ENCODE peak calls at places on chromosomes 1 and 21, in eight cellular contexts. One of them, this sample, is unnamed.

GRCh38 chr1:117632269-117633067 is 26.6 kb downstream of the TENT5C start:
- DNase-seq in stimulated activated CD4-positive, alpha-beta T cell treated with anti-CD3 and anti-CD28 coated beads, Interleukin-1b, Interleukin-23, amount 100 ng/mL, for 24 hours: no peak
- DNase-seq in stimulated activated effector memory CD8-positive, alpha-beta T cell treated with anti-CD3 and anti-CD28 coated beads, Interleukin-12 subunit alpha, Interleukin-12 subunit beta, amount 100 ng/mL, for 72 hours: no peak
- DNase-seq in astrocyte of the spinal cord: no peak
- DNase-seq in NCI-H1105 treated with DMSO at 0.1 percent for 48 hours: no peak
- DNase-seq in A172: no peak
- DNase-seq in hepatic stellate cell: no peak
- DNase-seq in Kasumi-1: no peak
- DNase-seq in this sample: no peak

GRCh38 chr1:9929431-9930385 is 13.5 kb downstream of the LZIC start:
- DNase-seq in stimulated activated CD4-positive, alpha-beta T cell treated with anti-CD3 and anti-CD28 coated beads, Interleukin-1b, Interleukin-23, amount 100 ng/mL, for 24 hours: no peak
- DNase-seq in stimulated activated effector memory CD8-positive, alpha-beta T cell treated with anti-CD3 and anti-CD28 coated beads, Interleukin-12 subunit alpha, Interleukin-12 subunit beta, amount 100 ng/mL, for 72 hours: no peak
- DNase-seq in astrocyte of the spinal cord: no peak
- DNase-seq in NCI-H1105 treated with DMSO at 0.1 percent for 48 hours: no peak
- DNase-seq in A172: no peak
- DNase-seq in hepatic stellate cell: no peak
- DNase-seq in Kasumi-1: no peak
- DNase-seq in this sample: no peak

GRCh38 chr1:191096405-191096804 is 618.7 kb upstream of the BRINP3 start:
- DNase-seq in stimulated activated CD4-positive, alpha-beta T cell treated with anti-CD3 and anti-CD28 coated beads, Interleukin-1b, Interleukin-23, amount 100 ng/mL, for 24 hours: no peak
- DNase-seq in stimulated activated effector memory CD8-positive, alpha-beta T cell treated with anti-CD3 and anti-CD28 coated beads, Interleukin-12 subunit alpha, Interleukin-12 subunit beta, amount 100 ng/mL, for 72 hours: no peak
- DNase-seq in astrocyte of the spinal cord: no peak
- DNase-seq in NCI-H1105 treated with DMSO at 0.1 percent for 48 hours: no peak
- DNase-seq in A172: no peak
- DNase-seq in hepatic stellate cell: no peak
- DNase-seq in Kasumi-1: no peak
- DNase-seq in this sample: no peak

GRCh38 chr21:41727784-41728763 is 38.8 kb downstream of the RIPK4 start:
- DNase-seq in stimulated activated CD4-positive, alpha-beta T cell treated with anti-CD3 and anti-CD28 coated beads, Interleukin-1b, Interleukin-23, amount 100 ng/mL, for 24 hours: no peak
- DNase-seq in stimulated activated effector memory CD8-positive, alpha-beta T cell treated with anti-CD3 and anti-CD28 coated beads, Interleukin-12 subunit alpha, Interleukin-12 subunit beta, amount 100 ng/mL, for 72 hours: no peak
- DNase-seq in astrocyte of the spinal cord: no peak
- DNase-seq in NCI-H1105 treated with DMSO at 0.1 percent for 48 hours: no peak
- DNase-seq in A172: no peak
- DNase-seq in hepatic stellate cell: no peak
- DNase-seq in Kasumi-1: no peak
- DNase-seq in this sample: no peak

GRCh38 chr21:41816583-41817165 is 49.8 kb upstream of the RIPK4 start:
- DNase-seq in stimulated activated CD4-positive, alpha-beta T cell treated with anti-CD3 and anti-CD28 coated beads, Interleukin-1b, Interleukin-23, amount 100 ng/mL, for 24 hours: peak; percentile 28
- DNase-seq in stimulated activated effector memory CD8-positive, alpha-beta T cell treated with anti-CD3 and anti-CD28 coated beads, Interleukin-12 subunit alpha, Interleukin-12 subunit beta, amount 100 ng/mL, for 72 hours: peak; percentile 31
- DNase-seq in astrocyte of the spinal cord: peak; percentile 50
- DNase-seq in NCI-H1105 treated with DMSO at 0.1 percent for 48 hours: peak; percentile 32
- DNase-seq in A172: peak; percentile 32
- DNase-seq in hepatic stellate cell: peak; percentile 83
- DNase-seq in Kasumi-1: peak; percentile 56
- DNase-seq in this sample: peak; percentile 76

GRCh38 chr1:66944330-66945274 is 19.8 kb downstream of the MIER1 start:
- DNase-seq in stimulated activated CD4-positive, alpha-beta T cell treated with anti-CD3 and anti-CD28 coated beads, Interleukin-1b, Interleukin-23, amount 100 ng/mL, for 24 hours: no peak
- DNase-seq in stimulated activated effector memory CD8-positive, alpha-beta T cell treated with anti-CD3 and anti-CD28 coated beads, Interleukin-12 subunit alpha, Interleukin-12 subunit beta, amount 100 ng/mL, for 72 hours: no peak
- DNase-seq in astrocyte of the spinal cord: peak; percentile 82
- DNase-seq in NCI-H1105 treated with DMSO at 0.1 percent for 48 hours: no peak
- DNase-seq in A172: peak; percentile 87
- DNase-seq in hepatic stellate cell: no peak
- DNase-seq in Kasumi-1: no peak
- DNase-seq in this sample: no peak

GRCh38 chr1:92826792-92827191 is 5.0 kb upstream of the RPL5 start:
- DNase-seq in stimulated activated CD4-positive, alpha-beta T cell treated with anti-CD3 and anti-CD28 coated beads, Interleukin-1b, Interleukin-23, amount 100 ng/mL, for 24 hours: no peak
- DNase-seq in stimulated activated effector memory CD8-positive, alpha-beta T cell treated with anti-CD3 and anti-CD28 coated beads, Interleukin-12 subunit alpha, Interleukin-12 subunit beta, amount 100 ng/mL, for 72 hours: no peak
- DNase-seq in astrocyte of the spinal cord: no peak
- DNase-seq in NCI-H1105 treated with DMSO at 0.1 percent for 48 hours: no peak
- DNase-seq in A172: no peak
- DNase-seq in hepatic stellate cell: no peak
- DNase-seq in Kasumi-1: no peak
- DNase-seq in this sample: no peak

GRCh38 chr1:180188103-180188506 is 33.4 kb downstream of the QSOX1 start:
- DNase-seq in stimulated activated CD4-positive, alpha-beta T cell treated with anti-CD3 and anti-CD28 coated beads, Interleukin-1b, Interleukin-23, amount 100 ng/mL, for 24 hours: no peak
- DNase-seq in stimulated activated effector memory CD8-positive, alpha-beta T cell treated with anti-CD3 and anti-CD28 coated beads, Interleukin-12 subunit alpha, Interleukin-12 subunit beta, amount 100 ng/mL, for 72 hours: no peak
- DNase-seq in astrocyte of the spinal cord: peak; percentile 46
- DNase-seq in NCI-H1105 treated with DMSO at 0.1 percent for 48 hours: peak; percentile 59
- DNase-seq in A172: peak; percentile 84
- DNase-seq in hepatic stellate cell: peak; percentile 82
- DNase-seq in Kasumi-1: peak; percentile 52
- DNase-seq in this sample: peak; percentile 40

GRCh38 chr1:173056355-173056754 is 5.6 kb upstream of the TNFSF18 start:
- DNase-seq in stimulated activated CD4-positive, alpha-beta T cell treated with anti-CD3 and anti-CD28 coated beads, Interleukin-1b, Interleukin-23, amount 100 ng/mL, for 24 hours: no peak
- DNase-seq in stimulated activated effector memory CD8-positive, alpha-beta T cell treated with anti-CD3 and anti-CD28 coated beads, Interleukin-12 subunit alpha, Interleukin-12 subunit beta, amount 100 ng/mL, for 72 hours: no peak
- DNase-seq in astrocyte of the spinal cord: no peak
- DNase-seq in NCI-H1105 treated with DMSO at 0.1 percent for 48 hours: no peak
- DNase-seq in A172: no peak
- DNase-seq in hepatic stellate cell: no peak
- DNase-seq in Kasumi-1: no peak
- DNase-seq in this sample: no peak

GRCh38 chr1:31663622-31664452 is 19.2 kb upstream of the PEF1 start:
- DNase-seq in stimulated activated CD4-positive, alpha-beta T cell treated with anti-CD3 and anti-CD28 coated beads, Interleukin-1b, Interleukin-23, amount 100 ng/mL, for 24 hours: peak; percentile 57
- DNase-seq in stimulated activated effector memory CD8-positive, alpha-beta T cell treated with anti-CD3 and anti-CD28 coated beads, Interleukin-12 subunit alpha, Interleukin-12 subunit beta, amount 100 ng/mL, for 72 hours: peak; percentile 65
- DNase-seq in astrocyte of the spinal cord: peak; percentile 24
- DNase-seq in NCI-H1105 treated with DMSO at 0.1 percent for 48 hours: peak; percentile 33
- DNase-seq in A172: no peak
- DNase-seq in hepatic stellate cell: peak; percentile 90
- DNase-seq in Kasumi-1: peak; percentile 25
- DNase-seq in this sample: peak; percentile 69

GRCh38 chr1:205325334-205325884 is 3.9 kb upstream of the NUAK2 start:
- DNase-seq in stimulated activated CD4-positive, alpha-beta T cell treated with anti-CD3 and anti-CD28 coated beads, Interleukin-1b, Interleukin-23, amount 100 ng/mL, for 24 hours: peak; percentile 43
- DNase-seq in stimulated activated effector memory CD8-positive, alpha-beta T cell treated with anti-CD3 and anti-CD28 coated beads, Interleukin-12 subunit alpha, Interleukin-12 subunit beta, amount 100 ng/mL, for 72 hours: peak; percentile 58
- DNase-seq in astrocyte of the spinal cord: peak; percentile 77
- DNase-seq in NCI-H1105 treated with DMSO at 0.1 percent for 48 hours: peak; percentile 70
- DNase-seq in A172: peak; percentile 96
- DNase-seq in hepatic stellate cell: peak; percentile 81
- DNase-seq in Kasumi-1: peak; percentile 62
- DNase-seq in this sample: peak; percentile 28

GRCh38 chr1:2939041-2939552 is 82.2 kb upstream of the ACTRT2 start:
- DNase-seq in stimulated activated CD4-positive, alpha-beta T cell treated with anti-CD3 and anti-CD28 coated beads, Interleukin-1b, Interleukin-23, amount 100 ng/mL, for 24 hours: no peak
- DNase-seq in stimulated activated effector memory CD8-positive, alpha-beta T cell treated with anti-CD3 and anti-CD28 coated beads, Interleukin-12 subunit alpha, Interleukin-12 subunit beta, amount 100 ng/mL, for 72 hours: no peak
- DNase-seq in astrocyte of the spinal cord: no peak
- DNase-seq in NCI-H1105 treated with DMSO at 0.1 percent for 48 hours: no peak
- DNase-seq in A172: no peak
- DNase-seq in hepatic stellate cell: no peak
- DNase-seq in Kasumi-1: no peak
- DNase-seq in this sample: no peak

GRCh38 chr1:178057131-178057765 is 36.7 kb upstream of the RASAL2 start:
- DNase-seq in stimulated activated CD4-positive, alpha-beta T cell treated with anti-CD3 and anti-CD28 coated beads, Interleukin-1b, Interleukin-23, amount 100 ng/mL, for 24 hours: no peak
- DNase-seq in stimulated activated effector memory CD8-positive, alpha-beta T cell treated with anti-CD3 and anti-CD28 coated beads, Interleukin-12 subunit alpha, Interleukin-12 subunit beta, amount 100 ng/mL, for 72 hours: no peak
- DNase-seq in astrocyte of the spinal cord: peak; percentile 25
- DNase-seq in NCI-H1105 treated with DMSO at 0.1 percent for 48 hours: no peak
- DNase-seq in A172: no peak
- DNase-seq in hepatic stellate cell: peak; percentile 38
- DNase-seq in Kasumi-1: peak; percentile 52
- DNase-seq in this sample: no peak

GRCh38 chr1:163870666-163871065 is 548.9 kb downstream of the NUF2 start:
- DNase-seq in stimulated activated CD4-positive, alpha-beta T cell treated with anti-CD3 and anti-CD28 coated beads, Interleukin-1b, Interleukin-23, amount 100 ng/mL, for 24 hours: no peak
- DNase-seq in stimulated activated effector memory CD8-positive, alpha-beta T cell treated with anti-CD3 and anti-CD28 coated beads, Interleukin-12 subunit alpha, Interleukin-12 subunit beta, amount 100 ng/mL, for 72 hours: no peak
- DNase-seq in astrocyte of the spinal cord: no peak
- DNase-seq in NCI-H1105 treated with DMSO at 0.1 percent for 48 hours: no peak
- DNase-seq in A172: peak; percentile 27
- DNase-seq in hepatic stellate cell: no peak
- DNase-seq in Kasumi-1: no peak
- DNase-seq in this sample: no peak

GRCh38 chr1:10646347-10646861 is 150.0 kb downstream of the CASZ1 start:
- DNase-seq in stimulated activated CD4-positive, alpha-beta T cell treated with anti-CD3 and anti-CD28 coated beads, Interleukin-1b, Interleukin-23, amount 100 ng/mL, for 24 hours: no peak
- DNase-seq in stimulated activated effector memory CD8-positive, alpha-beta T cell treated with anti-CD3 and anti-CD28 coated beads, Interleukin-12 subunit alpha, Interleukin-12 subunit beta, amount 100 ng/mL, for 72 hours: no peak
- DNase-seq in astrocyte of the spinal cord: peak; percentile 49
- DNase-seq in NCI-H1105 treated with DMSO at 0.1 percent for 48 hours: no peak
- DNase-seq in A172: peak; percentile 39
- DNase-seq in hepatic stellate cell: peak; percentile 87
- DNase-seq in Kasumi-1: no peak
- DNase-seq in this sample: no peak

GRCh38 chr1:29398431-29398830 is 162.1 kb downstream of the PTPRU start:
- DNase-seq in stimulated activated CD4-positive, alpha-beta T cell treated with anti-CD3 and anti-CD28 coated beads, Interleukin-1b, Interleukin-23, amount 100 ng/mL, for 24 hours: no peak
- DNase-seq in stimulated activated effector memory CD8-positive, alpha-beta T cell treated with anti-CD3 and anti-CD28 coated beads, Interleukin-12 subunit alpha, Interleukin-12 subunit beta, amount 100 ng/mL, for 72 hours: no peak
- DNase-seq in astrocyte of the spinal cord: peak; percentile 29
- DNase-seq in NCI-H1105 treated with DMSO at 0.1 percent for 48 hours: no peak
- DNase-seq in A172: peak; percentile 58
- DNase-seq in hepatic stellate cell: no peak
- DNase-seq in Kasumi-1: no peak
- DNase-seq in this sample: no peak

GRCh38 chr1:15100369-15101111 is 53.0 kb upstream of the TMEM51 start:
- DNase-seq in stimulated activated CD4-positive, alpha-beta T cell treated with anti-CD3 and anti-CD28 coated beads, Interleukin-1b, Interleukin-23, amount 100 ng/mL, for 24 hours: peak; percentile 25
- DNase-seq in stimulated activated effector memory CD8-positive, alpha-beta T cell treated with anti-CD3 and anti-CD28 coated beads, Interleukin-12 subunit alpha, Interleukin-12 subunit beta, amount 100 ng/mL, for 72 hours: peak; percentile 46
- DNase-seq in astrocyte of the spinal cord: peak; percentile 35
- DNase-seq in NCI-H1105 treated with DMSO at 0.1 percent for 48 hours: peak; percentile 65
- DNase-seq in A172: peak; percentile 18
- DNase-seq in hepatic stellate cell: peak; percentile 65
- DNase-seq in Kasumi-1: peak; percentile 8
- DNase-seq in this sample: peak; percentile 51

GRCh38 chr1:204225841-204226745 is 12.3 kb upstream of the GOLT1A start:
- DNase-seq in stimulated activated CD4-positive, alpha-beta T cell treated with anti-CD3 and anti-CD28 coated beads, Interleukin-1b, Interleukin-23, amount 100 ng/mL, for 24 hours: no peak
- DNase-seq in stimulated activated effector memory CD8-positive, alpha-beta T cell treated with anti-CD3 and anti-CD28 coated beads, Interleukin-12 subunit alpha, Interleukin-12 subunit beta, amount 100 ng/mL, for 72 hours: no peak
- DNase-seq in astrocyte of the spinal cord: no peak
- DNase-seq in NCI-H1105 treated with DMSO at 0.1 percent for 48 hours: no peak
- DNase-seq in A172: no peak
- DNase-seq in hepatic stellate cell: no peak
- DNase-seq in Kasumi-1: no peak
- DNase-seq in this sample: no peak

GRCh38 chr1:34415140-34415539 is 238.4 kb downstream of the C1orf94 start:
- DNase-seq in stimulated activated CD4-positive, alpha-beta T cell treated with anti-CD3 and anti-CD28 coated beads, Interleukin-1b, Interleukin-23, amount 100 ng/mL, for 24 hours: no peak
- DNase-seq in stimulated activated effector memory CD8-positive, alpha-beta T cell treated with anti-CD3 and anti-CD28 coated beads, Interleukin-12 subunit alpha, Interleukin-12 subunit beta, amount 100 ng/mL, for 72 hours: no peak
- DNase-seq in astrocyte of the spinal cord: no peak
- DNase-seq in NCI-H1105 treated with DMSO at 0.1 percent for 48 hours: no peak
- DNase-seq in A172: no peak
- DNase-seq in hepatic stellate cell: no peak
- DNase-seq in Kasumi-1: no peak
- DNase-seq in this sample: no peak

GRCh38 chr1:200332716-200333115 is 77.1 kb downstream of the ZNF281 start:
- DNase-seq in stimulated activated CD4-positive, alpha-beta T cell treated with anti-CD3 and anti-CD28 coated beads, Interleukin-1b, Interleukin-23, amount 100 ng/mL, for 24 hours: no peak
- DNase-seq in stimulated activated effector memory CD8-positive, alpha-beta T cell treated with anti-CD3 and anti-CD28 coated beads, Interleukin-12 subunit alpha, Interleukin-12 subunit beta, amount 100 ng/mL, for 72 hours: no peak
- DNase-seq in astrocyte of the spinal cord: no peak
- DNase-seq in NCI-H1105 treated with DMSO at 0.1 percent for 48 hours: no peak
- DNase-seq in A172: no peak
- DNase-seq in hepatic stellate cell: no peak
- DNase-seq in Kasumi-1: no peak
- DNase-seq in this sample: no peak

GRCh38 chr1:199956005-199956404 is 71.5 kb upstream of the NR5A2 start:
- DNase-seq in stimulated activated CD4-positive, alpha-beta T cell treated with anti-CD3 and anti-CD28 coated beads, Interleukin-1b, Interleukin-23, amount 100 ng/mL, for 24 hours: no peak
- DNase-seq in stimulated activated effector memory CD8-positive, alpha-beta T cell treated with anti-CD3 and anti-CD28 coated beads, Interleukin-12 subunit alpha, Interleukin-12 subunit beta, amount 100 ng/mL, for 72 hours: no peak
- DNase-seq in astrocyte of the spinal cord: no peak
- DNase-seq in NCI-H1105 treated with DMSO at 0.1 percent for 48 hours: no peak
- DNase-seq in A172: no peak
- DNase-seq in hepatic stellate cell: no peak
- DNase-seq in Kasumi-1: no peak
- DNase-seq in this sample: no peak

GRCh38 chr1:152186556-152187285 is 27.7 kb upstream of the RPTN start:
- DNase-seq in stimulated activated CD4-positive, alpha-beta T cell treated with anti-CD3 and anti-CD28 coated beads, Interleukin-1b, Interleukin-23, amount 100 ng/mL, for 24 hours: no peak
- DNase-seq in stimulated activated effector memory CD8-positive, alpha-beta T cell treated with anti-CD3 and anti-CD28 coated beads, Interleukin-12 subunit alpha, Interleukin-12 subunit beta, amount 100 ng/mL, for 72 hours: no peak
- DNase-seq in astrocyte of the spinal cord: no peak
- DNase-seq in NCI-H1105 treated with DMSO at 0.1 percent for 48 hours: no peak
- DNase-seq in A172: peak; percentile 35
- DNase-seq in hepatic stellate cell: no peak
- DNase-seq in Kasumi-1: no peak
- DNase-seq in this sample: no peak